ENCODE peak calls at places on chromosomes 13 and 19, in ten cellular contexts. One of them, this sample, is unnamed.

GRCh38 chr13:92954746-92955145 is 271.9 kb upstream of the GPC6 start:
- DNase-seq in breast epithelium: no peak
- DNase-seq in K562: no peak
- DNase-seq in esophagus squamous epithelium: no peak
- DNase-seq in body of pancreas: no peak
- DNase-seq in A549: no peak
- DNase-seq in ovary: no peak
- DNase-seq in IMR-90: peak
- DNase-seq in heart left ventricle: no peak
- DNase-seq in stomach: no peak
- DNase-seq in this sample: no peak

GRCh38 chr13:109408596-109409382 is 377.6 kb downstream of the IRS2 start:
- DNase-seq in breast epithelium: no peak
- DNase-seq in K562: no peak
- DNase-seq in esophagus squamous epithelium: no peak
- DNase-seq in body of pancreas: no peak
- DNase-seq in A549: no peak
- DNase-seq in ovary: no peak
- DNase-seq in IMR-90: no peak
- DNase-seq in heart left ventricle: no peak
- DNase-seq in stomach: no peak
- DNase-seq in this sample: no peak

GRCh38 chr19:29277107-29277506 is 64.2 kb upstream of the UQCRFS1 start:
- DNase-seq in breast epithelium: no peak
- DNase-seq in K562: peak
- DNase-seq in esophagus squamous epithelium: no peak
- DNase-seq in body of pancreas: no peak
- DNase-seq in A549: no peak
- DNase-seq in ovary: no peak
- DNase-seq in IMR-90: no peak
- DNase-seq in heart left ventricle: no peak
- DNase-seq in stomach: no peak
- DNase-seq in this sample: no peak

GRCh38 chr19:16026756-16027155 is 49.5 kb upstream of the TPM4 start:
- DNase-seq in breast epithelium: no peak
- DNase-seq in K562: no peak
- DNase-seq in esophagus squamous epithelium: no peak
- DNase-seq in body of pancreas: no peak
- DNase-seq in A549: no peak
- DNase-seq in ovary: no peak
- DNase-seq in IMR-90: no peak
- DNase-seq in heart left ventricle: no peak
- DNase-seq in stomach: no peak
- DNase-seq in this sample: no peak

GRCh38 chr19:4327252-4327876 is 11.3 kb downstream of the STAP2 start:
- DNase-seq in breast epithelium: peak
- DNase-seq in K562: peak
- DNase-seq in esophagus squamous epithelium: peak
- DNase-seq in body of pancreas: peak
- DNase-seq in A549: no peak
- DNase-seq in ovary: peak
- DNase-seq in IMR-90: peak
- DNase-seq in heart left ventricle: peak
- DNase-seq in stomach: peak
- DNase-seq in this sample: peak

GRCh38 chr19:50300814-50301606 is 28.2 kb downstream of the KCNC3 start:
- DNase-seq in breast epithelium: no peak
- DNase-seq in K562: no peak
- DNase-seq in esophagus squamous epithelium: no peak
- DNase-seq in body of pancreas: no peak
- DNase-seq in A549: peak
- DNase-seq in ovary: no peak
- DNase-seq in IMR-90: peak
- DNase-seq in heart left ventricle: no peak
- DNase-seq in stomach: no peak
- DNase-seq in this sample: no peak

GRCh38 chr19:38437295-38437694 is 3.8 kb downstream of the RYR1 start:
- DNase-seq in breast epithelium: no peak
- DNase-seq in K562: no peak
- DNase-seq in esophagus squamous epithelium: no peak
- DNase-seq in body of pancreas: no peak
- DNase-seq in A549: no peak
- DNase-seq in ovary: no peak
- DNase-seq in IMR-90: no peak
- DNase-seq in heart left ventricle: no peak
- DNase-seq in stomach: no peak
- DNase-seq in this sample: no peak

GRCh38 chr13:32961724-32962123 is 54.5 kb upstream of the KL start:
- DNase-seq in breast epithelium: no peak
- DNase-seq in K562: no peak
- DNase-seq in esophagus squamous epithelium: no peak
- DNase-seq in body of pancreas: no peak
- DNase-seq in A549: no peak
- DNase-seq in ovary: no peak
- DNase-seq in IMR-90: no peak
- DNase-seq in heart left ventricle: no peak
- DNase-seq in stomach: no peak
- DNase-seq in this sample: no peak

GRCh38 chr13:56349866-56350265 is 790.9 kb upstream of the PRR20A start:
- DNase-seq in breast epithelium: no peak
- DNase-seq in K562: no peak
- DNase-seq in esophagus squamous epithelium: no peak
- DNase-seq in body of pancreas: no peak
- DNase-seq in A549: no peak
- DNase-seq in ovary: no peak
- DNase-seq in IMR-90: no peak
- DNase-seq in heart left ventricle: no peak
- DNase-seq in stomach: no peak
- DNase-seq in this sample: no peak

GRCh38 chr13:56347014-56347413 is 793.7 kb upstream of the PRR20A start:
- DNase-seq in breast epithelium: no peak
- DNase-seq in K562: no peak
- DNase-seq in esophagus squamous epithelium: no peak
- DNase-seq in body of pancreas: no peak
- DNase-seq in A549: no peak
- DNase-seq in ovary: no peak
- DNase-seq in IMR-90: no peak
- DNase-seq in heart left ventricle: no peak
- DNase-seq in stomach: no peak
- DNase-seq in this sample: no peak

GRCh38 chr13:56352356-56352755 is 788.4 kb upstream of the PRR20A start:
- DNase-seq in breast epithelium: no peak
- DNase-seq in K562: no peak
- DNase-seq in esophagus squamous epithelium: no peak
- DNase-seq in body of pancreas: no peak
- DNase-seq in A549: no peak
- DNase-seq in ovary: no peak
- DNase-seq in IMR-90: no peak
- DNase-seq in heart left ventricle: no peak
- DNase-seq in stomach: no peak
- DNase-seq in this sample: no peak

GRCh38 chr13:56352901-56353300 is 787.8 kb upstream of the PRR20A start:
- DNase-seq in breast epithelium: no peak
- DNase-seq in K562: no peak
- DNase-seq in esophagus squamous epithelium: no peak
- DNase-seq in body of pancreas: no peak
- DNase-seq in A549: no peak
- DNase-seq in ovary: no peak
- DNase-seq in IMR-90: no peak
- DNase-seq in heart left ventricle: no peak
- DNase-seq in stomach: no peak
- DNase-seq in this sample: no peak

DNA sequence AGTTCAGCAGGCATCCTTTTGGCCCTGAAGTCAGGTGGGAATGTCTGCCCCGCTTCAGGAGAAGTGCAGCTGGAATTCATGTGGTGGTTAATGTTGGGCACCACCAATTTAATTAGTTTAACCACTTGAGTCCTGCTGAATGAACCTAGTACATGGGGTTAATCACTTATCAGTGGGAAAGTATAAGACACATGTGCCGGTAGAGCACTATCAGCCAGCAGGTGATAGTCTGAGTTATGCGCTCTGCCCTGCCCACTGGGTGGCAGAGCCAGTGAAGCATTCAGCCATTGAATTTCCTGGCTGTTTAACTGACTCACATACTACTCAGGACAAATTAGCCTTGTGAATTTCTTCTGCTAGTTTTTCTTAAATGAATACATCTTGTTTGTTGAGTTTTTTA is 789.7 kb upstream of the PRR20A start:
- DNase-seq in breast epithelium: no peak
- DNase-seq in K562: no peak
- DNase-seq in esophagus squamous epithelium: no peak
- DNase-seq in body of pancreas: no peak
- DNase-seq in A549: no peak
- DNase-seq in ovary: no peak
- DNase-seq in IMR-90: no peak
- DNase-seq in heart left ventricle: no peak
- DNase-seq in stomach: no peak
- DNase-seq in this sample: no peak
- TF ChIP-seq CTCF in breast epithelium: no peak
- TF ChIP-seq CTCF in K562: no peak
- TF ChIP-seq CTCF in esophagus squamous epithelium: peak
- TF ChIP-seq CTCF in body of pancreas: no peak
- TF ChIP-seq CTCF in A549: no peak
- TF ChIP-seq CTCF in ovary: no peak
- TF ChIP-seq CTCF in IMR-90: no peak
- TF ChIP-seq CTCF in heart left ventricle: no peak
- TF ChIP-seq CTCF in stomach: no peak
- TF ChIP-seq CTCF in this sample: no peak

DNA sequence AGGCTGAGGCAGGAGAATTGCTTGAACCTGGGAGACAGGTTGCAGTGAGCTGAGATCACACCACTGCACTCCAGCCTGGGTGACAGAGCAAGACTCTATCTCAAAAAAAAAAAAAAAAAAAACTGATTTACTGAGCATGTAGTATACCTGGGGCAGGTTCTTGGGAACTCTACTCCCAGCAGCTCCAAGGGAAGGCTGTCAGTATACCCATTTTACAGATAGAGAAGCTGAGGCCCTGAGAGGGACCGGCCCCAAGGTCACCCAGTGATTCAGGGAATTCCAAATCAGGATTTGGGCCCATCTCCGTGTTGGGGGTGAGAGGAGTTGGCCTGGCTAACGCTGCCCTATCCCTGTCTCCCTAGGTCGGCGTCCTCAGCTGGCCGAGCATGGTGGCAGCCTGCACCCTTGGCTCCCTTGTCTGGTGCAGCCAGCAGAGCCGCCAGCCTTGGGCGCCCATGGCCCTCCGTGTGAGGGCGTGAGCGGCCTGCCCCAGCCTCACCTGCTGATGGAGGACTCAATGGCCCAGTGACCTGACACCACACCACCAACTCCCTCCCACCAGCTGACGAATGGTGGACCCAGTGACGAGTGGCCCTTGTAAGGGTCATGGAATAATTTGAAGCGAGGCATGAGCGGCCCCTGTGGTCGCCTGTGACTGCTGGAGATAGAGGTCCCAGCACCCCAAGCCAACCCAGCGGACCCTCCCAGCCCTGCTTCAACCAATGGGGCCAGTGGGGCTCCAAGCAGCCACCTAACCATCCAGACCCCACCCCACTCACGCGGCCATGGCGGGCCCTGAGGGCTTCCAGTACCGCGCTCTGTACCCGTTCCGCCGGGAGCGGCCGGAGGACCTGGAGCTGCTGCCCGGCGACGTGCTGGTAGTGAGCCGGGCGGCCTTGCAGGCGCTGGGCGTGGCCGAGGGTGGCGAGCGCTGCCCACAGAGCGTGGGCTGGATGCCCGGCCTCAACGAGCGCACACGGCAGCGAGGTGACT is 2.4 kb downstream of the PIK3R2 start:
- DNase-seq in breast epithelium: no peak
- DNase-seq in K562: no peak
- DNase-seq in esophagus squamous epithelium: no peak
- DNase-seq in body of pancreas: no peak
- DNase-seq in A549: no peak
- DNase-seq in ovary: peak
- DNase-seq in IMR-90: no peak
- DNase-seq in heart left ventricle: no peak
- DNase-seq in stomach: peak
- DNase-seq in this sample: peak
- H3K27ac ChIP-seq in breast epithelium: peak
- H3K27ac ChIP-seq in K562: peak
- H3K27ac ChIP-seq in esophagus squamous epithelium: peak
- H3K27ac ChIP-seq in body of pancreas: peak
- H3K27ac ChIP-seq in A549: no peak
- H3K27ac ChIP-seq in ovary: peak
- H3K27ac ChIP-seq in IMR-90: no peak
- H3K27ac ChIP-seq in heart left ventricle: no peak
- H3K27ac ChIP-seq in stomach: peak
- H3K27ac ChIP-seq in this sample: peak

GRCh38 chr19:56118666-56119584 is 2.2 kb downstream of the ZNF787 start:
- DNase-seq in breast epithelium: no peak
- DNase-seq in K562: no peak
- DNase-seq in esophagus squamous epithelium: no peak
- DNase-seq in body of pancreas: no peak
- DNase-seq in A549: no peak
- DNase-seq in ovary: no peak
- DNase-seq in IMR-90: no peak
- DNase-seq in heart left ventricle: no peak
- DNase-seq in stomach: no peak
- DNase-seq in this sample: peak
- TF ChIP-seq POLR2A in breast epithelium: no peak
- TF ChIP-seq POLR2A in K562: no peak
- TF ChIP-seq POLR2A in esophagus squamous epithelium: no peak
- TF ChIP-seq POLR2A in body of pancreas: no peak
- TF ChIP-seq POLR2A in A549: no peak
- TF ChIP-seq POLR2A in ovary: no peak
- TF ChIP-seq POLR2A in IMR-90: no peak
- TF ChIP-seq POLR2A in heart left ventricle: no peak
- TF ChIP-seq POLR2A in stomach: no peak
- TF ChIP-seq POLR2A in this sample: peak

GRCh38 chr13:91384891-91385290 is 13.5 kb upstream of the GPC5 start:
- DNase-seq in breast epithelium: no peak
- DNase-seq in K562: no peak
- DNase-seq in esophagus squamous epithelium: no peak
- DNase-seq in body of pancreas: no peak
- DNase-seq in A549: no peak
- DNase-seq in ovary: no peak
- DNase-seq in IMR-90: no peak
- DNase-seq in heart left ventricle: no peak
- DNase-seq in stomach: no peak
- DNase-seq in this sample: no peak

GRCh38 chr13:91383836-91384235 is 14.6 kb upstream of the GPC5 start:
- DNase-seq in breast epithelium: no peak
- DNase-seq in K562: no peak
- DNase-seq in esophagus squamous epithelium: no peak
- DNase-seq in body of pancreas: no peak
- DNase-seq in A549: no peak
- DNase-seq in ovary: no peak
- DNase-seq in IMR-90: no peak
- DNase-seq in heart left ventricle: no peak
- DNase-seq in stomach: no peak
- DNase-seq in this sample: no peak

DNA sequence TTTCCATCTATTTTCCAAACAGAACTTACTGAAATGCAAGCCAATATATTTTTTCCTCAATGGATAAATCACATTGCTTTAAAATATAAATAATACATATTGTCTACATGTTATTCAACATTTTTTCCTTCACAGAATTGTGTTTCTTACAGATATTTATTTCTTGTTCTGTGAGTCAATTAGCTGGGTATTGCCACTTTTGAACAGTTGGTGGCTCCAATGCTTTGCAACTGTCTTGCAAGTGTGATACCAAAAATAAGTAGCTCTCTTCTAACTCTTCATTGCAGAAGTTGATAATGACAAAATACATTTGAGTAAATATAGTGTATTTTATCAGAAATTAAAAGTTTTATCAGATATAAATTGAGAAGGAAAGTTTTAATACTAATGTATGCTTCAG is 17.1 kb upstream of the GPC5 start:
- DNase-seq in breast epithelium: no peak
- DNase-seq in K562: no peak
- DNase-seq in esophagus squamous epithelium: no peak
- DNase-seq in body of pancreas: no peak
- DNase-seq in A549: no peak
- DNase-seq in ovary: no peak
- DNase-seq in IMR-90: peak
- DNase-seq in heart left ventricle: no peak
- DNase-seq in stomach: no peak
- DNase-seq in this sample: no peak
- TF ChIP-seq CTCF in breast epithelium: no peak
- TF ChIP-seq CTCF in K562: peak
- TF ChIP-seq CTCF in esophagus squamous epithelium: peak
- TF ChIP-seq CTCF in body of pancreas: no peak
- TF ChIP-seq CTCF in A549: peak
- TF ChIP-seq CTCF in ovary: no peak
- TF ChIP-seq CTCF in IMR-90: peak
- TF ChIP-seq CTCF in heart left ventricle: peak
- TF ChIP-seq CTCF in stomach: no peak
- TF ChIP-seq CTCF in this sample: peak